ENCODE peak calls at places on chromosomes 16 and 17, in eight cellular contexts. One of them, this sample, is unnamed.

GRCh38 chr17:55086635-55087058 is 118.1 kb downstream of the STXBP4 start:
- DNase-seq in activated naive CD4-positive, alpha-beta T cell: no peak
- DNase-seq in EL: peak; percentile 78
- DNase-seq in iPS-NIHi11: no peak
- DNase-seq in left ventricle myocardium superior: no peak
- DNase-seq in stimulated activated CD4-positive, alpha-beta T cell treated with anti-CD3 and anti-CD28 coated beads, Interleukin-1b, Interleukin-23, amount 100 ng/mL, for 1 hour: no peak
- DNase-seq in WTC11: no peak
- DNase-seq in NCI-H748 treated with DMSO at 0.1 percent for 48 hours: no peak
- DNase-seq in this sample: no peak

GRCh38 chr17:47739150-47739549 is 6.1 kb downstream of the TBX21 start:
- DNase-seq in activated naive CD4-positive, alpha-beta T cell: no peak
- DNase-seq in EL: no peak
- DNase-seq in iPS-NIHi11: no peak
- DNase-seq in left ventricle myocardium superior: no peak
- DNase-seq in stimulated activated CD4-positive, alpha-beta T cell treated with anti-CD3 and anti-CD28 coated beads, Interleukin-1b, Interleukin-23, amount 100 ng/mL, for 1 hour: no peak
- DNase-seq in WTC11: no peak
- DNase-seq in NCI-H748 treated with DMSO at 0.1 percent for 48 hours: no peak
- DNase-seq in this sample: no peak

GRCh38 chr17:29620271-29620670 is 2.4 kb downstream of the CORO6 start:
- DNase-seq in activated naive CD4-positive, alpha-beta T cell: no peak
- DNase-seq in EL: peak; percentile 65
- DNase-seq in iPS-NIHi11: peak; percentile 31
- DNase-seq in left ventricle myocardium superior: no peak
- DNase-seq in stimulated activated CD4-positive, alpha-beta T cell treated with anti-CD3 and anti-CD28 coated beads, Interleukin-1b, Interleukin-23, amount 100 ng/mL, for 1 hour: no peak
- DNase-seq in WTC11: peak; percentile 47
- DNase-seq in NCI-H748 treated with DMSO at 0.1 percent for 48 hours: no peak
- DNase-seq in this sample: no peak

GRCh38 chr16:72997141-72997542 is 50.8 kb downstream of the ZFHX3 start:
- DNase-seq in activated naive CD4-positive, alpha-beta T cell: no peak
- DNase-seq in EL: no peak
- DNase-seq in iPS-NIHi11: no peak
- DNase-seq in left ventricle myocardium superior: no peak
- DNase-seq in stimulated activated CD4-positive, alpha-beta T cell treated with anti-CD3 and anti-CD28 coated beads, Interleukin-1b, Interleukin-23, amount 100 ng/mL, for 1 hour: no peak
- DNase-seq in WTC11: no peak
- DNase-seq in NCI-H748 treated with DMSO at 0.1 percent for 48 hours: no peak
- DNase-seq in this sample: no peak

GRCh38 chr17:3558603-3559269 is 1.1 kb upstream of the TRPV3 start:
- DNase-seq in activated naive CD4-positive, alpha-beta T cell: no peak
- DNase-seq in EL: peak; percentile 45
- DNase-seq in iPS-NIHi11: peak; percentile 28
- DNase-seq in left ventricle myocardium superior: no peak
- DNase-seq in stimulated activated CD4-positive, alpha-beta T cell treated with anti-CD3 and anti-CD28 coated beads, Interleukin-1b, Interleukin-23, amount 100 ng/mL, for 1 hour: no peak
- DNase-seq in WTC11: no peak
- DNase-seq in NCI-H748 treated with DMSO at 0.1 percent for 48 hours: no peak
- DNase-seq in this sample: no peak

GRCh38 chr17:50845260-50846147 is 10.1 kb downstream of the WFIKKN2 start:
- DNase-seq in activated naive CD4-positive, alpha-beta T cell: no peak
- DNase-seq in EL: peak; percentile 65
- DNase-seq in iPS-NIHi11: no peak
- DNase-seq in left ventricle myocardium superior: peak; percentile 59
- DNase-seq in stimulated activated CD4-positive, alpha-beta T cell treated with anti-CD3 and anti-CD28 coated beads, Interleukin-1b, Interleukin-23, amount 100 ng/mL, for 1 hour: no peak
- DNase-seq in WTC11: no peak
- DNase-seq in NCI-H748 treated with DMSO at 0.1 percent for 48 hours: no peak
- DNase-seq in this sample: no peak

GRCh38 chr17:352421-353212 is at the start of gene RPH3AL:
- DNase-seq in activated naive CD4-positive, alpha-beta T cell: no peak
- DNase-seq in EL: no peak
- DNase-seq in iPS-NIHi11: peak; percentile 48
- DNase-seq in left ventricle myocardium superior: peak; percentile 63
- DNase-seq in stimulated activated CD4-positive, alpha-beta T cell treated with anti-CD3 and anti-CD28 coated beads, Interleukin-1b, Interleukin-23, amount 100 ng/mL, for 1 hour: no peak
- DNase-seq in WTC11: no peak
- DNase-seq in NCI-H748 treated with DMSO at 0.1 percent for 48 hours: no peak
- DNase-seq in this sample: peak; percentile 49

GRCh38 chr16:8931864-8932263 is 31.8 kb downstream of the USP7 start:
- DNase-seq in activated naive CD4-positive, alpha-beta T cell: no peak
- DNase-seq in EL: peak; percentile 21
- DNase-seq in iPS-NIHi11: peak; percentile 70
- DNase-seq in left ventricle myocardium superior: peak; percentile 68
- DNase-seq in stimulated activated CD4-positive, alpha-beta T cell treated with anti-CD3 and anti-CD28 coated beads, Interleukin-1b, Interleukin-23, amount 100 ng/mL, for 1 hour: peak; percentile 32
- DNase-seq in WTC11: peak; percentile 74
- DNase-seq in NCI-H748 treated with DMSO at 0.1 percent for 48 hours: no peak
- DNase-seq in this sample: peak; percentile 80

GRCh38 chr16:10114411-10114810 is 67.8 kb downstream of the GRIN2A start:
- DNase-seq in activated naive CD4-positive, alpha-beta T cell: no peak
- DNase-seq in EL: peak; percentile 80
- DNase-seq in iPS-NIHi11: no peak
- DNase-seq in left ventricle myocardium superior: no peak
- DNase-seq in stimulated activated CD4-positive, alpha-beta T cell treated with anti-CD3 and anti-CD28 coated beads, Interleukin-1b, Interleukin-23, amount 100 ng/mL, for 1 hour: no peak
- DNase-seq in WTC11: no peak
- DNase-seq in NCI-H748 treated with DMSO at 0.1 percent for 48 hours: no peak
- DNase-seq in this sample: no peak

This sample was measured in nephron progenitor cell.